ENCODE peak calls at places on chromosomes 12 and 14, in five cellular contexts. R is CD8-positive, alpha-beta T cell; F is astrocyte; D is ovary; O is lower lobe of right lung. W is an unnamed sample.
A peak's percentile ranks its signal among the peaks of the same experiment; 100 is the strongest.

GRCh38 chr12:16189849-16190248 is 87.6 kb downstream of the SLC15A5 start:
- DNase-seq in R (no peak), F (peak; percentile 3), D (no peak), O (no peak), W (no peak)

GRCh38 chr12:117085318-117085947 is 13.8 kb downstream of the TESC start:
- DNase-seq in R (no peak), F (no peak), D (peak; percentile 31), O (peak; percentile 13), W (peak; percentile 54)

GRCh38 chr12:12505544-12506501 is 56.8 kb downstream of the DUSP16 start:
- DNase-seq in R (no peak), F (peak; percentile 49), D (no peak), O (no peak), W (no peak)

GRCh38 chr14:57657487-57657886 is 163.8 kb upstream of the CCDC198 start:
- DNase-seq in R (no peak), F (peak; percentile 46), D (no peak), O (no peak), W (no peak)

GRCh38 chr12:3147260-3147659 is 70.1 kb downstream of the TSPAN9 start:
- DNase-seq in R (no peak), F (no peak), D (no peak), O (no peak), W (no peak)

GRCh38 chr12:32309811-32310755 is 89.3 kb upstream of the FGD4 start:
- DNase-seq in R (no peak), F (no peak), D (no peak), O (no peak), W (no peak)

GRCh38 chr12:31868980-31869379 is 90.2 kb upstream of the RESF1 start:
- DNase-seq in R (no peak), F (peak; percentile 36), D (peak; percentile 76), O (no peak), W (no peak)

GRCh38 chr12:46383654-46384450 is 11.3 kb upstream of the SLC38A2 start:
- DNase-seq in R (peak; percentile 88), F (peak; percentile 90), D (peak; percentile 97), O (peak; percentile 94), W (peak; percentile 94)

GRCh38 chr12:69987453-69988102 is 162.6 kb downstream of the MYRFL start:
- DNase-seq in R (no peak), F (peak; percentile 99), D (no peak), O (no peak), W (no peak)

GRCh38 chr14:55427439-55427838 is 13.0 kb downstream of the TBPL2 start:
- DNase-seq in R (no peak), F (peak; percentile 51), D (no peak), O (no peak), W (no peak)

GRCh38 chr12:80400591-80400991 is 43.4 kb upstream of the PTPRQ start:
- DNase-seq in R (no peak), F (peak; percentile 31), D (no peak), O (no peak), W (no peak)

GRCh38 chr14:73311710-73312035 is 74.4 kb downstream of the PAPLN start:
- DNase-seq in R (no peak), F (peak; percentile 63), D (no peak), O (no peak), W (no peak)

GRCh38 chr14:100246809-100247428 is 8.0 kb downstream of the YY1 start:
- DNase-seq in R (no peak), F (no peak), D (no peak), O (no peak), W (no peak)

GRCh38 chr12:114853003-114853529 is 169.1 kb upstream of the TBX3 start:
- DNase-seq in R (no peak), F (no peak), D (no peak), O (no peak), W (no peak)

GRCh38 chr14:39781466-39781865 is 349.2 kb upstream of the FBXO33 start:
- DNase-seq in R (no peak), F (no peak), D (no peak), O (no peak), W (no peak)

GRCh38 chr12:122651520-122652224 is 51.5 kb downstream of the HCAR2 start:
- DNase-seq in R (no peak), F (no peak), D (no peak), O (no peak), W (no peak)

GRCh38 chr12:50689437-50689836 is 74.5 kb upstream of the ATF1 start:
- DNase-seq in R (no peak), F (no peak), D (no peak), O (no peak), W (no peak)

GRCh38 chr14:68527329-68527851 is 265.5 kb downstream of the ZFP36L1 start:
- DNase-seq in R (no peak), F (peak; percentile 56), D (no peak), O (no peak), W (no peak)

GRCh38 chr12:70052931-70053497 is 190.2 kb upstream of the CNOT2 start:
- DNase-seq in R (no peak), F (peak; percentile 75), D (no peak), O (no peak), W (no peak)

GRCh38 chr12:75720807-75721206 is 209.4 kb upstream of the KRR1 start:
- DNase-seq in R (no peak), F (no peak), D (no peak), O (no peak), W (no peak)

GRCh38 chr14:95534299-95535225 is at the start of gene GLRX5:
- DNase-seq in R (peak; percentile 99), F (peak; percentile 100), D (peak; percentile 98), O (peak; percentile 97), W (peak; percentile 97)

GRCh38 chr14:103696466-103697071 is 18.7 kb downstream of the XRCC3 start:
- DNase-seq in R (no peak), F (peak; percentile 21), D (peak; percentile 83), O (peak; percentile 47), W (peak; percentile 75)

GRCh38 chr12:14613718-14614117 is 46.0 kb upstream of the PLBD1 start:
- DNase-seq in R (no peak), F (no peak), D (no peak), O (no peak), W (no peak)

GRCh38 chr12:2544213-2544612 is 250.6 kb upstream of the FKBP4 start:
- DNase-seq in R (no peak), F (no peak), D (no peak), O (no peak), W (no peak)

GRCh38 chr12:4228122-4228580 is 45.4 kb upstream of the CCND2 start:
- DNase-seq in R (no peak), F (no peak), D (no peak), O (no peak), W (no peak)

GRCh38 chr14:105151131-105151837 is 17.3 kb downstream of the JAG2 start:
- DNase-seq in R (peak; percentile 8), F (no peak), D (no peak), O (peak; percentile 45), W (peak; percentile 60)

GRCh38 chr12:51205350-51205749 is 12.5 kb downstream of the POU6F1 start:
- DNase-seq in R (no peak), F (no peak), D (no peak), O (peak; percentile 28), W (no peak)

GRCh38 chr14:94173885-94174621 is at the start of gene PPP4R4:
- DNase-seq in R (peak; percentile 87), F (peak; percentile 47), D (peak; percentile 98), O (peak; percentile 94), W (peak; percentile 90)

GRCh38 chr14:61994589-61994988 is 232.4 kb downstream of the SNAPC1 start:
- DNase-seq in R (no peak), F (no peak), D (no peak), O (no peak), W (no peak)

GRCh38 chr14:70726651-70727375 is 82.5 kb downstream of the MAP3K9 start:
- DNase-seq in R (no peak), F (no peak), D (no peak), O (no peak), W (no peak)

GRCh38 chr12:42756841-42757661 is 167.5 kb upstream of the PRICKLE1 start:
- DNase-seq in R (no peak), F (peak; percentile 100), D (no peak), O (no peak), W (no peak)

DNA sequence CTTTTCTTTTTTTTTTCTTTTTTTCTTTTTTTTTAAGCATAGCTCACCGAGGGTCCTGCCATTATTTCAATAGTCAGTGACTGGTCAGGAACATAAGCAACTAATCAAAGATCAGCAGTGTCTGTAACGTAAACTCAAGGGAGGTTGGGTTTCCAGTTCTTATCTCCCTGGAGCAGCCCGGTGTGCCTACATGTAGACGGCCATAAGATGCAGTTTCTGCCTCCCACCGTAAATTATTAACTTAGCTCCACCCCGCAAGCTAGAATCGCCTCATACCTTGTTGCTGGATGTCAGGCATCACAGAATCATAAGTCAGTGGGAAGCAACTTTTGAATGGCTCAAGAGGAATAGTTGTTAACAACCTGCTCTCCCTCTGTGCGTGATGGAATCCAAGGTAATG is at the start of gene MYO1H:
- DNase-seq in R (no peak), F (no peak), D (no peak), O (no peak), W (no peak)
- TF ChIP-seq CTCF in R (no peak), F (no peak), D (no peak), O (no peak), W (no peak)

DNA sequence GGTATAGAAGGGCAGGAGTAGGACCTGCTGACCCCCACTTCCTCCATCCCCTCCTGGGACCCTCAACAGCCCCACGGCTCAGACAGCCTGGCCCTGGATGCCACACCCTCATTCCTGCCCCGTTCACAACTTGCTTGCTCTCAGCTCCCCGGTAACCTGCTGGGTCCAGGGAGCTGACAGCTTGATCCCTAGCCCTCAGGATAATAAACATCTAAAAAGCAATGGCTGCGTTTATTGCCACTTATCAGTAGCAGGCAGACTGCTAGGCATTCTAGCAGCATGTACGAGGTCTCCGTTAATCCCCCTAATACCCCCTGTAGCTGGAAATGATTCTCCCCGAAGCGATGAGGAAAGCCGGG is 24.3 kb upstream of the RPLP0 start:
- DNase-seq in R (peak; percentile 7), F (no peak), D (no peak), O (no peak), W (no peak)
- H3K4me1 ChIP-seq in R (peaks cover 51% of the 10 kb centered on the region), F (peaks cover 52% of the 10 kb centered on the region), D (peaks cover 18% of the 10 kb centered on the region), O (peaks cover 67% of the 10 kb centered on the region), W (peaks cover 67% of the 10 kb centered on the region)

GRCh38 chr14:87002831-87003230 is 990.2 kb downstream of the GALC start:
- DNase-seq in R (no peak), F (no peak), D (no peak), O (no peak), W (no peak)
- TF ChIP-seq CTCF in R (no peak), F (no peak), D (no peak), O (no peak), W (no peak)

DNA sequence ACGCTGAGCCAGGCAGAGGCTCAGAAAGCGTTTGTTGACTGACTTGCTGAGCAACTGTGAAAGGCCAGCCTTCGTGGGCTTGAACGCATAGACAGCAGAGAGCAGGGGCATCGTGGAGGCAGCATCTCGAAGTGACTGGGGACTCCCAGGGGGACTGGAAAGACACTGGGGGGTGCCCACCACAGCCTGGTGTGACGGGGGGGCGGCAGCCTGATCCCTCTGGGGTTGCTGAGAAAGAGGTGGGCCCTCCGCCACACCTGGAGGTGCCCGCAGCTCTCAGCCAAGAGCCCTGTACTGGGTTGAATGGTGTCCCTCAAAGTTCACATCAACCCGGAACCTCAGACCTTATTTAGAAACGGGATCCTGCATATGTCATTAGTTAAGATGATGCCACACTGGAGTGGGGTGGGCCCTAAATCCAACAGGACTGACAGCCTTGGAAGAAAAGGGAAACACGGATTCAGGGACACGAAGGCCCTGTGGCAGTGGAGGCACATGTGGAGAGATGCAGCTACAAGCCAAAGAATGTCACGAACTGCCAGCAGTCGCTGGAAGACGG is 84.6 kb downstream of the RFLNA start:
- DNase-seq in R (no peak), F (no peak), D (no peak), O (no peak), W (no peak)
- H3K4me1 ChIP-seq in R (no peaks in the 10 kb centered on the region), F (peaks cover 46% of the 10 kb centered on the region), D (peaks cover 21% of the 10 kb centered on the region), O (peaks cover 54% of the 10 kb centered on the region), W (peaks cover 33% of the 10 kb centered on the region)

GRCh38 chr12:54005853-54006699 is 2.7 kb upstream of the HOXC8 start:
- DNase-seq in R (peak; percentile 76), F (peak; percentile 20), D (peak; percentile 95), O (peak; percentile 92), W (peak; percentile 83)
- TF ChIP-seq CTCF in R (peak; percentile 93), F (peak; percentile 72), D (peak; percentile 95), O (peak; percentile 94), W (peak; percentile 98)